ENCODE peak calls at places on chromosomes 13 and 19, in six cellular contexts. C, D, N, J, O and X are unnamed samples.

GRCh38 chr13:51041126-51041525 is 69.9 kb downstream of the C13orf42 start:
- DNase-seq in D (no peak), C (no peak), O (no peak), N (no peak), J (no peak), X (no peak)

GRCh38 chr13:41054919-41055619 is 6.2 kb upstream of the WBP4 start:
- DNase-seq in O (no peak), N (no peak), J (no peak), C (no peak), D (no peak), X (no peak)

GRCh38 chr19:45577111-45577905 is 7.3 kb downstream of the OPA3 start:
- DNase-seq in J (no peak), O (peak), N (peak), D (no peak), C (peak), X (peak)

GRCh38 chr13:27131202-27131623 is 40.4 kb downstream of the USP12 start:
- DNase-seq in D (no peak), J (no peak), C (no peak), N (peak), O (peak), X (no peak)

GRCh38 chr19:19087676-19088075 is 23.9 kb downstream of the SLC25A42 start:
- DNase-seq in O (no peak), N (no peak), D (no peak), J (no peak), C (no peak), X (no peak)

GRCh38 chr13:29925457-29925856 is 75.0 kb upstream of the UBL3 start:
- DNase-seq in C (peak), D (peak), J (peak), N (peak), O (peak), X (peak)

GRCh38 chr13:114111577-114111976 is 20.8 kb downstream of the RASA3 start:
- DNase-seq in O (no peak), C (no peak), N (no peak), J (no peak), D (no peak), X (peak)

GRCh38 chr13:63948045-63948444 is 2532.4 kb upstream of the PCDH20 start:
- DNase-seq in N (no peak), C (no peak), O (no peak), D (no peak), J (no peak), X (no peak)

GRCh38 chr19:35757231-35757748 is 461 bp upstream of the HSPB6 start:
- DNase-seq in N (peak), J (no peak), C (peak), O (no peak), D (peak), X (no peak)

GRCh38 chr19:48637948-48638830 is 1.0 kb upstream of the DBP start:
- DNase-seq in N (peak), O (peak), J (peak), C (peak), D (peak), X (peak)

GRCh38 chr13:57353831-57354230 is 186.8 kb downstream of the PRR20E start:
- DNase-seq in D (no peak), J (no peak), C (no peak), O (no peak), N (no peak), X (no peak)

GRCh38 chr19:9847087-9847671 is 12.1 kb downstream of the PIN1 start:
- DNase-seq in J (no peak), D (peak), O (peak), C (peak), N (peak), X (no peak)

GRCh38 chr19:14301150-14301549 is 80.1 kb upstream of the ADGRE5 start:
- DNase-seq in D (no peak), J (no peak), O (no peak), N (no peak), C (no peak), X (no peak)

GRCh38 chr19:48746738-48747575 is at the start of gene IZUMO1:
- DNase-seq in C (peak), D (no peak), O (no peak), N (peak), J (no peak), X (peak)

GRCh38 chr13:98537306-98537705 is 39.6 kb downstream of the STK24 start:
- DNase-seq in C (no peak), N (no peak), O (no peak), J (no peak), D (no peak), X (no peak)

GRCh38 chr13:82358284-82358683 is 1524.0 kb downstream of the SLITRK1 start:
- DNase-seq in C (no peak), D (no peak), N (no peak), O (no peak), J (no peak), X (no peak)

GRCh38 chr19:46976845-46977320 is 42.8 kb upstream of the NPAS1 start:
- DNase-seq in O (no peak), J (no peak), D (no peak), C (no peak), N (peak), X (no peak)

GRCh38 chr13:35702316-35702715 is 225.8 kb upstream of the MAB21L1 start:
- DNase-seq in D (no peak), J (no peak), N (no peak), O (no peak), C (no peak), X (no peak)

GRCh38 chr19:51097796-51098195 is 10.4 kb downstream of the CTU1 start:
- DNase-seq in C (no peak), D (no peak), O (no peak), N (no peak), J (no peak), X (no peak)

GRCh38 chr13:59684105-59684504 is 479.6 kb downstream of the DIAPH3 start:
- DNase-seq in N (no peak), O (no peak), C (no peak), D (no peak), J (no peak), X (no peak)

GRCh38 chr19:28314771-28315170 is 898.2 kb downstream of the UQCRFS1 start:
- DNase-seq in N (no peak), O (no peak), D (no peak), J (no peak), C (no peak), X (no peak)